ENCODE peak calls at places on chromosomes 16 and 17, in nine cellular contexts. Y is GM19239; T is A549; R is NCI-H69; X is thoracic aorta; B is T-helper 9 cell; C is CD4-positive, alpha-beta T cell; S is DMS 273 treated with DMSO at 0.1 percent for 48 hours; I is lung microvascular endothelial cell. J is an unnamed sample.

GRCh38 chr16:86224126-86224525 is 286.2 kb upstream of the FOXF1 start:
- DNase-seq in Y (no peak), T (no peak), R (no peak), X (no peak), B (no peak), C (no peak), S (no peak), I (no peak), J (no peak)

GRCh38 chr17:11598274-11599221 is at the start of gene DNAH9:
- DNase-seq in Y (no peak), T (peak; percentile 62), R (peak; percentile 60), X (peak; percentile 55), B (no peak), C (no peak), S (peak; percentile 89), I (peak; percentile 79), J (peak; percentile 50)

GRCh38 chr17:8965394-8966168 is at the start of gene PIK3R5:
- DNase-seq in Y (peak; percentile 87), T (no peak), R (peak; percentile 45), X (no peak), B (peak; percentile 88), C (peak; percentile 68), S (no peak), I (no peak), J (peak; percentile 62)

GRCh38 chr17:39730095-39730921 is at the start of gene MIEN1:
- DNase-seq in Y (peak; percentile 93), T (peak; percentile 95), R (peak; percentile 87), X (peak; percentile 64), B (peak; percentile 97), C (peak; percentile 94), S (peak; percentile 14), I (peak; percentile 90), J (peak; percentile 87)

GRCh38 chr16:50284131-50284911 is 18.0 kb downstream of the ADCY7 start:
- DNase-seq in Y (no peak), T (no peak), R (peak; percentile 67), X (no peak), B (no peak), C (no peak), S (peak; percentile 93), I (peak; percentile 21), J (no peak)

GRCh38 chr16:1964046-1964505 is 550 bp downstream of the RPS2 start:
- DNase-seq in Y (no peak), T (no peak), R (peak; percentile 56), X (no peak), B (peak; percentile 37), C (no peak), S (no peak), I (peak; percentile 68), J (peak; percentile 33)

GRCh38 chr17:13883659-13884058 is 185.6 kb upstream of the COX10 start:
- DNase-seq in Y (no peak), T (no peak), R (no peak), X (no peak), B (no peak), C (no peak), S (no peak), I (no peak), J (no peak)

GRCh38 chr16:49023095-49023494 is 258.5 kb downstream of the CBLN1 start:
- DNase-seq in Y (no peak), T (no peak), R (peak; percentile 74), X (no peak), B (no peak), C (no peak), S (peak; percentile 26), I (peak; percentile 13), J (no peak)

GRCh38 chr17:45320931-45321461 is 4.2 kb upstream of the MAP3K14 start:
- DNase-seq in Y (no peak), T (peak; percentile 94), R (peak; percentile 29), X (no peak), B (no peak), C (no peak), S (no peak), I (peak; percentile 31), J (peak; percentile 86)

GRCh38 chr16:15906439-15906838 is 18.0 kb upstream of the CEP20 start:
- DNase-seq in Y (no peak), T (no peak), R (no peak), X (no peak), B (no peak), C (no peak), S (no peak), I (no peak), J (no peak)

GRCh38 chr17:7848665-7849184 is 6.1 kb upstream of the TMEM88 start:
- DNase-seq in Y (no peak), T (no peak), R (no peak), X (no peak), B (no peak), C (no peak), S (no peak), I (no peak), J (no peak)